ENCODE peak calls at places on chromosomes 16 and 17, in five cellular contexts. G is NT2/D1, D is H1, Z is HepG2, P is GM12878. C is an unnamed sample.

GRCh38 chr16:56662357-56663354 is 4.9 kb downstream of the MT1F start:
- DNase-seq in G (no peak), D (no peak), Z (no peak), P (no peak), C (no peak)

GRCh38 chr16:67137605-67138004 is 13.2 kb downstream of the B3GNT9 start:
- DNase-seq in G (no peak), D (no peak), Z (no peak), P (no peak), C (no peak)

GRCh38 chr16:89040861-89041570 is 52.6 kb upstream of the ACSF3 start:
- DNase-seq in G (no peak), D (no peak), Z (no peak), P (no peak), C (no peak)

GRCh38 chr17:49928826-49929475 is 40.0 kb upstream of the DLX4 start:
- DNase-seq in G (no peak), D (no peak), Z (peak; percentile 52), P (no peak), C (no peak)

GRCh38 chr17:65455972-65456343 is 105.5 kb downstream of the AXIN2 start:
- DNase-seq in G (no peak), D (peak; percentile 48), Z (peak; percentile 45), P (no peak), C (no peak)

GRCh38 chr17:80960797-80961452 is 30.7 kb upstream of the CHMP6 start:
- DNase-seq in G (no peak), D (no peak), Z (no peak), P (no peak), C (no peak)

GRCh38 chr17:66540131-66540781 is 237.8 kb downstream of the PRKCA start:
- DNase-seq in G (peak; percentile 22), D (peak; percentile 59), Z (peak; percentile 72), P (no peak), C (no peak)

GRCh38 chr17:8935194-8935593 is 30.3 kb downstream of the PIK3R5 start:
- DNase-seq in G (no peak), D (no peak), Z (no peak), P (no peak), C (no peak)

GRCh38 chr17:49987681-49988441 is 7.2 kb downstream of the DLX3 start:
- DNase-seq in G (no peak), D (peak; percentile 51), Z (no peak), P (no peak), C (no peak)

DNA sequence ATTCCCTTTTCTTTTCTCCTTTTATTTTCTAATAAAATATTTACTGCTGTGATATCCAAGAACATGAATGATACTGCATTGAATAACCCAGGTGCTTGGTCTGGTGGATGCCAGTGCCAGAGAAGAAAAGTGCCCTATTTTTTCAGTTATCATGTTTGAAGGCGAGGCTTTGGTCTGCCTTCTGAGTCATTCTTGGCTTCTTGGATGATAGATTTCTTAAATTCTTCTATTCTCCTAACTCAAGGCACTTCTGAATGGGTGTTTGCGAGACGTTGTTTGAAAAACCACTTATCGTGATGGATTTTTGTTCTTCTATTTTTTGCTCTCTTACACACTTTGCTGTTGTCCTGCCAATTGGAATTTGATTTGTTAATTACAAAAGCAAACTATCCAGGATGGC is 66.7 kb downstream of the FTO start:
- DNase-seq in G (no peak), D (no peak), Z (no peak), P (no peak), C (no peak)
- TF ChIP-seq SUZ12 in G (no peak), D (no peak), Z (no peak), P (no peak), C (no peak)

GRCh38 chr16:51359141-51359960 is 208.3 kb upstream of the SALL1 start:
- DNase-seq in G (peak; percentile 92), D (peak; percentile 69), Z (no peak), P (no peak), C (no peak)

GRCh38 chr16:51353055-51353454 is 202.0 kb upstream of the SALL1 start:
- DNase-seq in G (no peak), D (no peak), Z (no peak), P (no peak), C (no peak)

GRCh38 chr16:51355195-51355594 is 204.1 kb upstream of the SALL1 start:
- DNase-seq in G (no peak), D (no peak), Z (no peak), P (no peak), C (no peak)

GRCh38 chr16:51357839-51358238 is 206.8 kb upstream of the SALL1 start:
- DNase-seq in G (no peak), D (no peak), Z (no peak), P (no peak), C (no peak)

DNA sequence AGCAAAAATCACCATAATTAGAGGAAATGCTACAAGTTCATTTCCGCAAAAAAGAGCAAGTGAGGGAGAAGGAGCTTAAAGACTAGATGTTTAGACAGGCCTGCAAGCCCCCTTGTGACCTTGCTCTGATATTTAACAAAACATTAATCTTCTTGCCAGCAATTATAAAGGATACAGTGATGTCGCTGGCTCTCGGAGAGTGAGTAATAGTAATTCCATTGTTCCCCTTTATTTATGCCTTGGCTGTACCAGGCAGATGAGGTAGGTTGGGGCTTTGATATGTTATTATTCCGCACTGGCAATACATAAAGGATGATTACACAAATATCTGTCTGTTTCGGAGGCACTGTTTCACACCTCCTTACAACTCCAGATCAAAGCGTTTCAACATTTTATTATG is 204.8 kb upstream of the SALL1 start:
- DNase-seq in G (no peak), D (no peak), Z (no peak), P (no peak), C (no peak)
- TF ChIP-seq SUZ12 in G (no peak), D (no peak), Z (no peak), P (no peak), C (no peak)

DNA sequence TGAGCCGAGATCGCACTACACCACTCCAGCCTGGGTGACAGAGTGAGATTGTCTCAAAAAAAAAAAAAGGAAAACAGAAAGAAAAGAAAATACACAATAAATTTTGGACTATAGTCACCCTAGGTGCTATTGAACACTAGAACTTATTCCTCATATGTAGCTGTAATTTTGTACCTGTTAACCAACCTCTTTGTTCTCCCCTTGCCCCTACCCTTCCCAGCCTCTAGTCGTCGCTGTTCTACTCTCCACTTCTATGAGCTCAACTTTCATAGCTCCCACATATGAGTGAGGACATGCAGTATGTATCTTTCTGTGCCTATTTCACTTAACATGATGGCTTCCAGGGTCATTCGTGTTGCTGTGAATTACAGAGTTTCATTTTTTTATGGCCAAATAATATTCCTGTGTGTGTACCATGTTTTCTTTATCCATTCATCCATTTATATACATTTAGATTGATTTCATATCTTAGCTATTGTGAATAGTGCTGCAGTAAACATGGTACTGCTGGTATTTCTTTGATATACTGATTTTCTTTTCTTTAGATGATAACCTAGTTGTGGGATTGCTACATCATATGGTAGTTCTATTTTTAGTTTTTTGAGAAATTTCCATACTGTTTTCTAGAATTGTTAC is 28.3 kb downstream of the VPS35L start:
- DNase-seq in G (peak; percentile 25), D (no peak), Z (peak; percentile 77), P (no peak), C (peak; percentile 41)
- TF ChIP-seq SUZ12 in G (no peak), D (no peak), Z (no peak), P (no peak), C (no peak)

DNA sequence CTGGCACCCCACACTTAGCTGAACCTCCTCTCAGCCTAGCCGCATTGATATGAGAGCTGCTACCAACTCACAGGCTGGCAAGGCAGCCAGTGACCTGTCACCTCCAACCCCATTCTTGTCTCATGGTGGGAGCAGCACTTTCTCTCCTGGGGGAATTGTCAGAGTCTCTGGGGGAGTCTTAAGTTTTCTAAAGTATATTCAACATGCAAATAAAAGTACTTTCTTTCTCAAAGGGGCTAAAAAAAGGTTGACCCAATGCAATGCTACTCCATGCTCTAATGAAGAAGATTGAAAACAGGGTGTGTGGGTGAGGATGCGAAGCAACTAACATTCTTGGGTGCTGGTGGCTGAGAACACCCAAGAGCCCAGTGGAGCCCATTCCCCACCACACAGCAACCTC is 53.1 kb upstream of the SREBF1 start:
- DNase-seq in G (no peak), D (no peak), Z (no peak), P (no peak), C (no peak)
- TF ChIP-seq SUZ12 in G (no peak), D (no peak), Z (no peak), P (no peak), C (no peak)

C was measured in HEK293T.